ENCODE peak calls at places on chromosomes 2 and 18, in six cellular contexts. J is body of pancreas, X is sciatic nerve, O is Ammon's horn, D is HTR-8/SVneo, I is psoas muscle. T is an unnamed sample.

GRCh38 chr2:69847068-69847828 is 17.8 kb downstream of the GMCL1 start:
- DNase-seq in X (no peak), D (no peak), O (no peak), J (no peak), I (no peak), T (no peak)

GRCh38 chr18:36288689-36289088 is 8.8 kb upstream of the FHOD3 start:
- DNase-seq in J (no peak), X (no peak), D (no peak), O (no peak), I (no peak), T (no peak)

GRCh38 chr2:232363784-232364615 is 14.6 kb upstream of the ALPP start:
- DNase-seq in O (no peak), J (no peak), X (peak; percentile 9), D (no peak), I (no peak), T (no peak)

GRCh38 chr18:56475250-56475649 is 163.1 kb downstream of the TXNL1 start:
- DNase-seq in I (no peak), X (no peak), J (no peak), D (no peak), O (no peak), T (no peak)

GRCh38 chr2:33375054-33375453 is 101.4 kb upstream of the RASGRP3 start:
- DNase-seq in J (no peak), O (no peak), D (no peak), I (no peak), X (no peak), T (no peak)

GRCh38 chr2:178943745-178944144 is 106.2 kb downstream of the CCDC141 start:
- DNase-seq in X (no peak), O (no peak), J (no peak), I (no peak), D (no peak), T (no peak)

GRCh38 chr2:179031731-179032408 is 18.1 kb downstream of the CCDC141 start:
- DNase-seq in O (no peak), I (no peak), J (no peak), X (no peak), D (peak; percentile 28), T (no peak)

GRCh38 chr18:3449702-3450357 is at the start of gene TGIF1:
- DNase-seq in I (peak; percentile 91), X (peak; percentile 89), D (no peak), O (no peak), J (peak; percentile 87), T (peak; percentile 75)

GRCh38 chr2:238433941-238434845 is 7.5 kb downstream of the ASB1 start:
- DNase-seq in X (no peak), O (no peak), D (no peak), I (no peak), J (no peak), T (no peak)

GRCh38 chr2:226652983-226653765 is 146.4 kb downstream of the IRS1 start:
- DNase-seq in I (no peak), J (no peak), O (no peak), X (no peak), D (no peak), T (no peak)

GRCh38 chr18:37628466-37629220 is 63.0 kb upstream of the CELF4 start:
- DNase-seq in D (no peak), I (no peak), X (no peak), J (no peak), O (no peak), T (no peak)

GRCh38 chr2:240254337-240255164 is 114.1 kb upstream of the OTOS start:
- DNase-seq in I (no peak), D (no peak), X (no peak), O (no peak), J (no peak), T (no peak)

GRCh38 chr2:71935291-71935848 is 212.3 kb downstream of the CYP26B1 start:
- DNase-seq in O (no peak), I (peak; percentile 71), J (no peak), D (no peak), X (peak; percentile 70), T (no peak)

GRCh38 chr2:128278979-128279378 is 39.7 kb downstream of the HS6ST1 start:
- DNase-seq in J (no peak), X (peak; percentile 46), O (no peak), D (no peak), I (no peak), T (no peak)

GRCh38 chr2:236674238-236674637 is 104.6 kb downstream of the ACKR3 start:
- DNase-seq in X (no peak), J (no peak), O (no peak), D (no peak), I (no peak), T (no peak)

GRCh38 chr18:9735879-9736278 is 27.8 kb downstream of the RAB31 start:
- DNase-seq in O (no peak), I (no peak), D (no peak), X (no peak), J (no peak), T (no peak)

GRCh38 chr2:233673896-233674295 is 2.2 kb downstream of the UGT1A9 start:
- DNase-seq in X (no peak), I (no peak), O (no peak), J (no peak), D (no peak), T (no peak)

GRCh38 chr2:10009811-10010781 is 33.3 kb upstream of the KLF11 start:
- DNase-seq in X (peak; percentile 77), D (no peak), O (peak; percentile 39), J (peak; percentile 99), I (peak; percentile 93), T (no peak)

GRCh38 chr2:120007851-120008250 is 5.0 kb upstream of the EPB41L5 start:
- DNase-seq in O (no peak), I (no peak), D (no peak), X (no peak), J (no peak), T (no peak)

GRCh38 chr2:199366406-199366805 is 91.3 kb downstream of the SATB2 start:
- DNase-seq in O (no peak), J (no peak), D (no peak), I (no peak), X (no peak), T (no peak)

GRCh38 chr2:54000122-54000521 is 29.3 kb upstream of the PSME4 start:
- DNase-seq in O (no peak), X (no peak), D (no peak), J (no peak), I (no peak), T (no peak)

GRCh38 chr18:62744076-62744705 is 28.9 kb downstream of the PHLPP1 start:
- DNase-seq in D (no peak), X (no peak), I (no peak), J (no peak), O (no peak), T (no peak)

GRCh38 chr18:57660961-57661360 is 39.3 kb upstream of the NARS1 start:
- DNase-seq in J (no peak), X (no peak), D (peak; percentile 27), O (no peak), I (no peak), T (no peak)

T was measured in cerebellar cortex.